ENCODE peak calls at places on chromosomes 16 and 17, in eight cellular contexts. J is omental fat pad; N is GM12865; G is fibroblast of the aortic adventitia; U is WTC11; L is cardiac muscle cell; F is suprapubic skin; E is activated CD8-positive, alpha-beta T cell treated with anti-CD3 and anti-CD28 coated beads for 36 hours. M is an unnamed sample.
A peak's percentile ranks its signal among the peaks of the same experiment; 100 is the strongest.

GRCh38 chr16:67873435-67874146 is 739 bp downstream of the EDC4 start:
- DNase-seq in J (no peak), N (no peak), G (peak; percentile 18), U (no peak), L (no peak), F (no peak), E (no peak), M (no peak)

GRCh38 chr17:61837175-61838051 is 25.9 kb downstream of the BRIP1 start:
- DNase-seq in J (peak; percentile 34), N (peak; percentile 77), G (peak; percentile 86), U (peak; percentile 51), L (peak; percentile 85), F (no peak), E (peak; percentile 71), M (peak; percentile 52)

GRCh38 chr16:68351991-68352431 is 41.2 kb downstream of the PRMT7 start:
- DNase-seq in J (no peak), N (no peak), G (no peak), U (no peak), L (no peak), F (no peak), E (no peak), M (no peak)

GRCh38 chr17:40351185-40352043 is 13.1 kb downstream of the GJD3 start:
- DNase-seq in J (no peak), N (no peak), G (no peak), U (no peak), L (no peak), F (no peak), E (no peak), M (no peak)

GRCh38 chr16:30660424-30661251 is 2.4 kb downstream of the FBRS start:
- DNase-seq in J (no peak), N (peak; percentile 86), G (no peak), U (no peak), L (no peak), F (no peak), E (peak; percentile 95), M (no peak)

GRCh38 chr17:77404812-77405581 is 264.2 kb downstream of the SEC14L1 start:
- DNase-seq in J (no peak), N (peak; percentile 89), G (peak; percentile 55), U (no peak), L (peak; percentile 68), F (no peak), E (peak; percentile 96), M (peak; percentile 73)

GRCh38 chr16:50861926-50862325 is 120.0 kb downstream of the CYLD start:
- DNase-seq in J (no peak), N (no peak), G (peak; percentile 64), U (no peak), L (peak; percentile 81), F (no peak), E (no peak), M (peak; percentile 8)

GRCh38 chr16:85798283-85798776 is 1.0 kb downstream of the EMC8 start:
- DNase-seq in J (no peak), N (no peak), G (peak; percentile 4), U (no peak), L (no peak), F (no peak), E (no peak), M (no peak)

GRCh38 chr16:19071811-19072777 is 4.7 kb downstream of the COQ7 start:
- DNase-seq in J (peak; percentile 31), N (peak; percentile 61), G (peak; percentile 68), U (peak; percentile 81), L (peak; percentile 55), F (peak; percentile 69), E (peak; percentile 80), M (peak; percentile 44)

GRCh38 chr17:35786941-35787432 is 8.5 kb downstream of the MMP28 start:
- DNase-seq in J (no peak), N (no peak), G (no peak), U (no peak), L (no peak), F (no peak), E (no peak), M (peak; percentile 38)

DNA sequence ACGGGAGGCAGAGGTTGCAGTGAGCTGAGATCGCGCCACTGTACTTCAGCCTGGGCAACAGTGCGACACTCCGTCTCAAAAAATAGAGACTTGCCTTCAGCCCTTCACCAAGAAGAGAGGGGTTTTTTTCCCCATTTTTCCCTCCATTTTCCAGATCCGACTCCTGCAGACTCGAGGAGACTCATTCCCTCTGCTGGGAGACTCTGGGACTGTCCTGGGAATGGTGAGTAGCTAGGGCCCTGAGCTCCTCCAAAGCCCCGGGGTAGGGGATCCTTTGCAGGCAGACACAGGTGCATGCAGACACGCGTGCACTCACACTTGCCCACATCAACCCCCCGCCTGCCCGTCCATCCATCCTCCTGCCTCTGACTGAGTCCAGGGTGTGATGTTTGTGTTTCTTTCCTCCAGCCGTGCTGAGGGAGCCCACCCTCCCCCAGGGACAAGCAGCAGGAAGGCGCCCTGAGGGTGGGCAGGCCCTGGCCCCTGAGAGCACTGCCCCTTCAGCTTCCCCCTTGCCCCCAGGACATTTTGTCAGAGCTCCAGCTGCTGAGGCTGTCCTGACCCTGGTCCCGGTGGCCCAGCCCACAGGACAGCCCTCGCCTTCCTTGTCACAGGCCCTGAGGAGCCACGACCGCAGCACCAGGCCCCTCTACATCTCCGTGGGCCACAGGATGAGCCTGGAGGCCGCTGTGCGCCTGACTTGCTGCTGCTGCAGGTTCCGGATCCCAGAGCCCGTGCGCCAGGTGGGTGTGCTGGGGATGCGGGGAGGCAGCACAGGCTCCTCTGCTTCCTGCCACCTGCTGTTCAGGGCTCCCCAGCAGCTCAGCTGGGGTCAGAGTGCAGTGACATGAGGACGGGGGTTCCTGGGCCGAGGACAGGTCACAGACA is 10.2 kb downstream of the ENDOV start:
- DNase-seq in J (no peak), N (no peak), G (no peak), U (no peak), L (no peak), F (no peak), E (no peak), M (no peak)
- TF ChIP-seq CTCF in J (no peak), N (no peak), G (no peak), U (no peak), L (no peak), F (no peak), E (no peak), M (peak; percentile 16)

DNA sequence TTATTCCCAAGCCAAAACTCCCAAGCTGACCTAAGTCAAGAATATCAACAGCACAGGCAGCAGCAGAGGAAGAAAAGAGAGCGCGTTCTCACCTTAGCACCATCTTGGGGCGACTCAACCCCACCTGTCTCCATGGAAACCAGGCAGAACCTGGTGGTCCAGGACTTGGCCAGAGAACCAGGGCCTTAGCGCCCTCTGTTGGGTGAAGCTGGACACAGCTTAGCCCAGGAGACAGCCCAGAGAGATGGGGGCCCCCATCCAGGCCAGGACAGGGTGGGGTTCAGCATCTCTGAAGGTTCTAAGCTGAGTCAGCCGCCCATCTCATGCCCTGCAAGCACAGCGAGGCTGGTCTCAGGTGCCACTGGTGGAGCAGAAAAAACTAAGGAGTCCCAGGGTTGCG is 60.1 kb upstream of the TMEM132E start:
- DNase-seq in J (no peak), N (peak; percentile 40), G (no peak), U (peak; percentile 85), L (peak; percentile 4), F (no peak), E (peak; percentile 52), M (no peak)
- TF ChIP-seq CTCF in J (no peak), N (peak; percentile 59), G (peak; percentile 27), U (peak; percentile 66), L (peak; percentile 58), F (peak; percentile 17), E (peak; percentile 70), M (peak; percentile 65)

GRCh38 chr16:7116734-7117133 is 215.9 kb upstream of the RBFOX1 start:
- DNase-seq in J (no peak), N (no peak), G (no peak), U (no peak), L (no peak), F (no peak), E (no peak), M (no peak)
- TF ChIP-seq CTCF in J (no peak), N (no peak), G (no peak), U (no peak), L (no peak), F (no peak), E (no peak), M (no peak)

DNA sequence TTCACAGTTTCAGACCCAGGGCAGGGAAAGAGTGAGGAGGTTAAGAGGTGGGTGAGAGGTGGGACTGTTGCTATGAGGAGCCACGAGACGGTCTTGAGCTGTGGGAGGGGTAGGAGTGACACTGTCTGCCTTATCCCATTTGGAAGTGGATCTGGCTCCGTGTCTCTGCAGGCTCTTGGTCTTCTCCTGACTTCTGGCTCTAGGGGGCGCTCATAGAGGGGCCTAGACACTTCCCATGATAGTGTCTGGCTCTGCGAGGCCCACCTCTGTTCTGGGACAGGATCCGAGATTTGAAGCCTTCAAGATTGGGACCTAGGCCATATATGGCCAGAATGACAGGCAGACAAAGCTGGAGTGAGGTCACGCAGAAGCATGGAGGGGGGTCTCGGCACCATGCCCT is 204.5 kb downstream of the GSG1L start:
- DNase-seq in J (no peak), N (no peak), G (no peak), U (peak; percentile 66), L (no peak), F (no peak), E (no peak), M (no peak)
- TF ChIP-seq CTCF in J (no peak), N (peak; percentile 28), G (no peak), U (peak; percentile 40), L (peak; percentile 14), F (no peak), E (no peak), M (peak; percentile 26)

DNA sequence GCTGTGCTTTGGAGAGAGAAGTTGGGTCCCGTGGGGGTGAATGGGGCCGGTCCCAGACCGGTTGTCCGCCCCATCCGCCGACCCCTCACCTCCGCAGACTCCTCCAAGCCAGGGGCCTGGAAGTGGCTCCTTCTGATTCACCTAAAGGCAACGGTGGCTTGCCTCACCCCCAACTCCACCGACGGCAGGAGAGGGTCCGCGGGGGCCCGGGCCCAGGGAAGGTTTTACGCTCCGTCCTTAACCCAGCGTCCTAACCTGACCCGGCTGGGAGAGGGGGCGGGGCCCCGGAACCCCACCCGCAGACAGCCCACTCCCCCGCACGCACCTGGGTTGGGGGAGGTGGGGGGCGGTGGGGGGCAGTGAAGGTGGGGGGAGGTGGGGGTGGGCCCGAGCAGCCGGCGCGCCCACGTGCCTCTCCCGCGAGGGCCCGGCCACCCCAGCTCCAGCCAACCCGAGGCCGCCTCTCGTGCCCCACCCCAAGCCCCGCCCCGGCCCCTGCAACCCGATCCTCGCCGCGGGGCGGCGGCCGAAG is 12.7 kb upstream of the CD300A start:
- DNase-seq in J (no peak), N (peak; percentile 86), G (no peak), U (peak; percentile 94), L (no peak), F (no peak), E (no peak), M (no peak)
- TF ChIP-seq CTCF in J (no peak), N (peak; percentile 20), G (no peak), U (no peak), L (no peak), F (no peak), E (no peak), M (no peak)

DNA sequence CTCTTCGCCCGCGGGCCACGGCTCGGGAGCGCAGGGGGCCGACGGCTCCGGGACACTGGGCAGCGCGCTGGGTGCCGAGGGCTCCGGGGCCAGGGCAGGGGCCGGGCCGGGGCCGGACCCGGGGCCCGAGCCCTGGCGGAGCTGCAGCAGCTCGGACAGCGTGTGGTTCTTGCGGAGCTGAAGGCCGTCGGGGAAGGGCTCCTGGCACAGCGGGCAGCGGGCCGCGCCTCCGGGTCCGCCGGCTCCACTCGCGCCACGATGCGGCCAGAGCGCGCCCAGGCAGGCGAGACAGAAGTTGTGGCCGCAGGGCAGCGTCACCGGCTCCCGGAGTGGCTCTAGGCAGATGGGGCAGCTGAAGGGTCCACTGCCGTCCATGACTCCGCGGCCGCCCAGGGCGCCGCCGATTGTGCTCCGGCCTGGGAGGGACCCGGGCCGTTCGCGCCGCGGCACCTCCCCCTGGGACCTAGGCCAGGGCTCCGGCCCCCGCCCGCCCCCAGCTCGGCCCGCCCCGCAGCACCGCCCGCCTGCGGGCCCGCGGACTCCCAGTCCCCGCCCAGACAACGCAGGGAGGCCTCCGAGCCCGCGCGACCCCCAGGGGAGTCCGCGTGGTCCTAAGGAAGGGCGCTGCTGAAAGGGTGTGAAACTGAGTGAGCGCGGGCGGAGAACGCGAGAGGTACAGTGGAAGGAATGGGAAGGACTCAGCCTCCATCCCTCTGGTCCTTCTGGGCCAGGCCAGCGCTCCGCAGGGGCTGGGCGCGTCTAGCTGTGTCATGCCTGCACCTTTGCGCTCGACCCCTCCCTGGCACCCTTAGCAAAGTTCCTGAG is at the start of gene TRIM47:
- DNase-seq in J (no peak), N (no peak), G (peak; percentile 72), U (peak; percentile 53), L (peak; percentile 89), F (peak; percentile 86), E (peak; percentile 60), M (no peak)
- TF ChIP-seq CTCF in J (no peak), N (no peak), G (peak; percentile 37), U (no peak), L (peak; percentile 23), F (peak; percentile 24), E (no peak), M (peak; percentile 7)

M was measured in HFFc6.